ENCODE peak calls at places on chromosomes 1 and 21, in four cellular contexts. One of them, this sample, is unnamed.

GRCh38 chr1:223763881-223764280 is 51.5 kb downstream of the CAPN2 start:
- DNase-seq in smooth muscle cell of the brain vasculature: no peak
- DNase-seq in M059J: no peak
- DNase-seq in skeletal muscle cell: no peak
- DNase-seq in this sample: no peak

GRCh38 chr1:87598429-87598828 is 269.7 kb downstream of the LMO4 start:
- DNase-seq in M059J: peak; percentile 11
- DNase-seq in skeletal muscle cell: no peak
- DNase-seq in smooth muscle cell of the brain vasculature: no peak
- DNase-seq in this sample: no peak

GRCh38 chr1:28887418-28887834 is 26.9 kb upstream of the EPB41 start:
- DNase-seq in skeletal muscle cell: no peak
- DNase-seq in M059J: no peak
- DNase-seq in smooth muscle cell of the brain vasculature: no peak
- DNase-seq in this sample: no peak

GRCh38 chr1:7388488-7389185 is 382.5 kb upstream of the VAMP3 start:
- DNase-seq in skeletal muscle cell: no peak
- DNase-seq in M059J: peak; percentile 57
- DNase-seq in smooth muscle cell of the brain vasculature: no peak
- DNase-seq in this sample: no peak

GRCh38 chr1:202858306-202858705 is 30.6 kb downstream of the RABIF start:
- DNase-seq in smooth muscle cell of the brain vasculature: peak; percentile 20
- DNase-seq in M059J: no peak
- DNase-seq in skeletal muscle cell: peak; percentile 79
- DNase-seq in this sample: peak; percentile 15

GRCh38 chr1:90718411-90719320 is 1.6 kb upstream of the BARHL2 start:
- DNase-seq in skeletal muscle cell: no peak
- DNase-seq in M059J: peak; percentile 9
- DNase-seq in smooth muscle cell of the brain vasculature: no peak
- DNase-seq in this sample: no peak

GRCh38 chr1:201686709-201687455 is 142.1 kb upstream of the IPO9 start:
- DNase-seq in smooth muscle cell of the brain vasculature: no peak
- DNase-seq in skeletal muscle cell: no peak
- DNase-seq in M059J: no peak
- DNase-seq in this sample: no peak

GRCh38 chr1:151653397-151653796 is 41.5 kb downstream of the SNX27 start:
- DNase-seq in skeletal muscle cell: peak; percentile 37
- DNase-seq in M059J: peak; percentile 4
- DNase-seq in smooth muscle cell of the brain vasculature: no peak
- DNase-seq in this sample: no peak

GRCh38 chr21:28982637-28983036 is 10.0 kb downstream of the LTN1 start:
- DNase-seq in M059J: no peak
- DNase-seq in smooth muscle cell of the brain vasculature: no peak
- DNase-seq in skeletal muscle cell: no peak
- DNase-seq in this sample: no peak

GRCh38 chr1:213017447-213018273 is 2.0 kb upstream of the ANGEL2 start:
- DNase-seq in smooth muscle cell of the brain vasculature: no peak
- DNase-seq in skeletal muscle cell: no peak
- DNase-seq in M059J: peak; percentile 7
- DNase-seq in this sample: no peak

GRCh38 chr1:78003882-78004718 is 639 bp upstream of the DNAJB4 start:
- DNase-seq in M059J: peak; percentile 82
- DNase-seq in smooth muscle cell of the brain vasculature: peak; percentile 47
- DNase-seq in skeletal muscle cell: peak; percentile 60
- DNase-seq in this sample: no peak

GRCh38 chr1:152398812-152399698 is 15.0 kb downstream of the CRNN start:
- DNase-seq in smooth muscle cell of the brain vasculature: peak; percentile 1
- DNase-seq in skeletal muscle cell: no peak
- DNase-seq in M059J: peak; percentile 47
- DNase-seq in this sample: no peak

GRCh38 chr1:54421101-54421504 is 14.9 kb upstream of the SSBP3 start:
- DNase-seq in skeletal muscle cell: no peak
- DNase-seq in smooth muscle cell of the brain vasculature: no peak
- DNase-seq in M059J: peak; percentile 79
- DNase-seq in this sample: no peak

GRCh38 chr1:11543392-11543791 is 64.4 kb downstream of the DISP3 start:
- DNase-seq in smooth muscle cell of the brain vasculature: no peak
- DNase-seq in M059J: no peak
- DNase-seq in skeletal muscle cell: no peak
- DNase-seq in this sample: no peak

GRCh38 chr1:75668813-75669212 is 55.7 kb upstream of the ACADM start:
- DNase-seq in M059J: no peak
- DNase-seq in smooth muscle cell of the brain vasculature: no peak
- DNase-seq in skeletal muscle cell: no peak
- DNase-seq in this sample: no peak

GRCh38 chr1:109499661-109500536 is 6.0 kb downstream of the CYB561D1 start:
- DNase-seq in skeletal muscle cell: no peak
- DNase-seq in smooth muscle cell of the brain vasculature: no peak
- DNase-seq in M059J: peak; percentile 41
- DNase-seq in this sample: no peak

GRCh38 chr1:6313382-6314265 is 52.7 kb upstream of the GPR153 start:
- DNase-seq in skeletal muscle cell: no peak
- DNase-seq in M059J: no peak
- DNase-seq in smooth muscle cell of the brain vasculature: no peak
- DNase-seq in this sample: no peak

This sample was measured in pulmonary artery endothelial cell.